ENCODE peak calls at places on chromosomes 6 and 20, in six cellular contexts. J, T, U, I, O and W are unnamed samples.

GRCh38 chr6:145067430-145067829 is 667.9 kb downstream of the EPM2A start:
- DNase-seq in T (no peak), I (no peak), O (peak), J (no peak), U (no peak), W (no peak)

GRCh38 chr20:37941332-37941731 is 38.4 kb downstream of the VSTM2L start:
- DNase-seq in T (no peak), O (no peak), J (no peak), I (peak), U (peak), W (peak)

GRCh38 chr6:143885116-143885515 is 20.8 kb downstream of the ZC2HC1B start:
- DNase-seq in U (no peak), O (no peak), I (no peak), T (no peak), J (no peak), W (peak)

GRCh38 chr20:10720550-10720949 is 46.8 kb upstream of the JAG1 start:
- DNase-seq in U (no peak), I (no peak), J (no peak), O (no peak), T (no peak), W (no peak)

GRCh38 chr6:41927253-41927652 is 6.0 kb downstream of the BYSL start:
- DNase-seq in I (no peak), T (no peak), O (no peak), U (no peak), J (no peak), W (no peak)

GRCh38 chr6:152981989-152982767 is 663 bp downstream of the FBXO5 start:
- DNase-seq in U (no peak), T (no peak), I (no peak), O (no peak), J (peak), W (peak)

GRCh38 chr6:163958646-163959045 is 544.1 kb downstream of the QKI start:
- DNase-seq in U (peak), J (no peak), T (peak), O (peak), I (no peak), W (peak)

GRCh38 chr6:41426438-41426851 is 91.0 kb downstream of the NCR2 start:
- DNase-seq in O (no peak), J (peak), U (no peak), I (no peak), T (peak), W (peak)

GRCh38 chr6:168344338-168344737 is 24.8 kb upstream of the DACT2 start:
- DNase-seq in T (no peak), U (no peak), J (no peak), O (no peak), I (no peak), W (no peak)

GRCh38 chr6:166258854-166259276 is 49.3 kb downstream of the PRR18 start:
- DNase-seq in I (no peak), O (no peak), U (no peak), T (peak), J (peak), W (no peak)

GRCh38 chr6:134288538-134289203 is 29.2 kb downstream of the SGK1 start:
- DNase-seq in J (no peak), I (no peak), O (peak), U (no peak), T (peak), W (no peak)

GRCh38 chr20:21739682-21740081 is 34.2 kb downstream of the PAX1 start:
- DNase-seq in J (no peak), O (no peak), U (no peak), I (no peak), T (no peak), W (peak)

GRCh38 chr6:151690768-151691562 is 116.5 kb upstream of the ESR1 start:
- DNase-seq in I (no peak), J (peak), U (no peak), O (peak), T (no peak), W (no peak)

GRCh38 chr20:57260065-57260958 is 6.1 kb downstream of the BMP7 start:
- DNase-seq in J (no peak), O (no peak), T (no peak), U (no peak), I (no peak), W (no peak)

GRCh38 chr6:121660277-121660676 is 224.8 kb downstream of the GJA1 start:
- DNase-seq in O (no peak), J (no peak), I (no peak), T (no peak), U (no peak), W (no peak)

GRCh38 chr6:40804905-40805304 is 217.7 kb upstream of the LRFN2 start:
- DNase-seq in I (no peak), U (no peak), O (no peak), T (no peak), J (peak), W (no peak)

GRCh38 chr6:132974122-132974521 is 159.8 kb downstream of the RPS12 start:
- DNase-seq in I (no peak), J (no peak), U (no peak), O (no peak), T (no peak), W (no peak)

GRCh38 chr6:26344658-26345057 is 20.3 kb upstream of the BTN3A2 start:
- DNase-seq in J (no peak), T (no peak), U (no peak), O (no peak), I (no peak), W (no peak)

GRCh38 chr6:26345832-26346231 is 19.2 kb upstream of the BTN3A2 start:
- DNase-seq in U (no peak), O (no peak), T (no peak), I (no peak), J (no peak), W (no peak)

GRCh38 chr6:26340066-26340465 is 24.9 kb upstream of the BTN3A2 start:
- DNase-seq in O (no peak), T (no peak), U (no peak), I (no peak), J (no peak), W (no peak)

GRCh38 chr6:26339612-26340011 is 25.4 kb upstream of the BTN3A2 start:
- DNase-seq in I (no peak), U (no peak), T (no peak), O (no peak), J (no peak), W (no peak)

DNA sequence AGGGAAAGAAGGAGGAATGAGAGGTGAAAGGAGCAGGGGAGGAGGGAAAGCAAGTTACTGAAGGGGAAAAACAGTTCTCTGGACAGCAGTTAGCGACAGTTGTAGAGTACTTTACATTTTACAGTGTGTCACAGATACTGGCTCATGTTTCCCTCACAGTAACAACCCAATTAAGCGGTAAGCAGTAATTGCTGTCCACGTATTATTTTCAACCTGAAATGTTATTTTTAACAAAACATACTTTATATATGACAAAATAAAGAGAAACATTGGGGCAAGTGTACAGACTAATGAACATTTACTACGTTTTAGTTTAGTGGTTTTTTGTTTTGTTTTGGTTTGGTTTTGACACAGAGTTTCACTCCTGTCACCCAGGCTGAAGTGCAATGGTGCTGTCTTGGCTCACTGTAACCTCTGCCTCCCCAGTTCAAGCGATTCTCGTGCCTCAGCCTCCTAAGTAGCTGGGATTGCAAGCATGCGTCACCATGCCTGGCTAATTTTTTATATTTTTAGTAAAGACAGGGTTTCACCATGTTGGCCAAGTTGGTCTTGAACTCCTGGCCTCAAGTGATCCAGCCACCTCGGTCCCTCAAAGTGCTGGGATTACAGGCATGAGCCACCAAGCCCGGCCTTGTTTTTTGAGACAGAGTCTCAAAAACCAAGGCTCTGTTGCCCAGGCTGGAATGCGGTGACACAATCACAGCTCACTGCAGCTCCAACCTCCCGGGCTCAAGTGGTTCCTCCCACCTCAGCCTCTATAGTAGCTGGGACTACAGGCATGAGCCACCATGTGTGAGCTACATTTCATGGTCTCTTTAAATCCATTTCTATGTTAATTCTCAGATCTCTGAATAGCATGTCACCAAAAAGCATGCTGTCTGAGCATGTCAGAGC is 22.6 kb upstream of the BTN3A2 start:
- DNase-seq in U (no peak), I (no peak), J (peak), O (peak), T (peak), W (peak)
- H3K4me3 ChIP-seq in U (no peak), I (no peak), J (peak), O (peak), T (peak), W (peak)

GRCh38 chr20:51768759-51769517 is 748 bp upstream of the ATP9A start:
- DNase-seq in T (no peak), O (no peak), U (no peak), J (no peak), I (no peak), W (no peak)

GRCh38 chr20:51767018-51767866 is 948 bp downstream of the ATP9A start:
- DNase-seq in J (peak), U (peak), I (peak), T (peak), O (peak), W (peak)

GRCh38 chr20:51769941-51770615 is 1.9 kb upstream of the ATP9A start:
- DNase-seq in T (no peak), J (no peak), O (peak), U (no peak), I (no peak), W (no peak)

GRCh38 chr20:51763965-51764602 is 4.1 kb downstream of the ATP9A start:
- DNase-seq in I (no peak), U (no peak), T (peak), J (no peak), O (peak), W (peak)

DNA sequence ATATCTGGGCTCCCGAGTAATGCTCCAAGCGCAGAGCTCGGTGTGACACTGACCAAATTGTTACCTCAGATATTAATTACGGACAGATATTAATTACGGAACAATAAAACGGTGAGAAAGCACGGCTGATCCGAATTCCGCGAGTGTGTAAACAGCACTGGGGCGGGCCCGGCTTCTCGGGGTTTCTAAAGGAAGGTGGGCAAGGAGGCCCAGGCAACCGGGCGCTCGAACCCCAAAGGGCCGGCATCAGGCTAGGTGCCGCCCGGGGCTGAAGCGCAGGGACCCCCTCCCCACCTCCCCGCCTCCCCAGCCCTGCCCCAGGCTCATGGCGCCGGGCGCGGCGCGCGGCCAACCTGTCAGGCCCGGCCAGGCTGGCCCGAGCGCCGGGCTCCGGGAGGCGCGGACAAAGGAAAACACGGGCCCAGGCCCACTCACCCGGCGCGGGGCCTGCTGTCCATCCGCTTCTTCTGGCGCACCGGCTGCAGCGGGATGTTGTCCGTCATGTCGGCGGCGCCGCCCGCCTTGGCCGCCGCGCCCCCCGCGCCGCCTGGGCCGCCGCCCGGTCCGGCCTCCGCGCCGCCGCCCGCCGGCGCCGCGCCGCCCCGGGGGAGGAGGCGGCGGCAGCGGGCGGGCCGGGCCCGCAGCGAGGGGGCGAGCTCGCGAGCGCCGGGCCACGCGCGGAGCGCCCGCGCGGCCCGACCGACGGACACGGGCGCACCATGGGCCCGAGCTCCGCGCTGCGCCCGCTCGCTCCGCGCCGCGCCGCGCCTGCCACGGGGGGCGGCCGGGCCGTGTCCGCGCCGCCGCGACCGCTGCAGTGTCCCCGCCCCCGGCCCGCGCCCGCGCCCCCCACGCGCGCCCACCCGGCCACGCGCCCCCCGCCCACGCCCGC is at the start of gene ATP9A:
- DNase-seq in O (peak), T (peak), J (no peak), U (peak), I (peak), W (peak)
- H3K4me3 ChIP-seq in O (peak), T (peak), J (peak), U (peak), I (peak), W (peak)

GRCh38 chr20:63102720-63103375 is 96.1 kb upstream of the BHLHE23 start:
- DNase-seq in U (no peak), I (peak), O (peak), T (peak), J (no peak), W (peak)

GRCh38 chr20:63100926-63101699 is 94.3 kb upstream of the BHLHE23 start:
- DNase-seq in J (no peak), O (no peak), I (peak), U (no peak), T (no peak), W (no peak)

GRCh38 chr20:63103402-63104311 is 96.9 kb upstream of the BHLHE23 start:
- DNase-seq in J (no peak), T (peak), O (peak), I (no peak), U (no peak), W (peak)

GRCh38 chr20:63100401-63100925 is 93.7 kb upstream of the BHLHE23 start:
- DNase-seq in I (peak), O (no peak), U (no peak), T (no peak), J (no peak), W (no peak)

DNA sequence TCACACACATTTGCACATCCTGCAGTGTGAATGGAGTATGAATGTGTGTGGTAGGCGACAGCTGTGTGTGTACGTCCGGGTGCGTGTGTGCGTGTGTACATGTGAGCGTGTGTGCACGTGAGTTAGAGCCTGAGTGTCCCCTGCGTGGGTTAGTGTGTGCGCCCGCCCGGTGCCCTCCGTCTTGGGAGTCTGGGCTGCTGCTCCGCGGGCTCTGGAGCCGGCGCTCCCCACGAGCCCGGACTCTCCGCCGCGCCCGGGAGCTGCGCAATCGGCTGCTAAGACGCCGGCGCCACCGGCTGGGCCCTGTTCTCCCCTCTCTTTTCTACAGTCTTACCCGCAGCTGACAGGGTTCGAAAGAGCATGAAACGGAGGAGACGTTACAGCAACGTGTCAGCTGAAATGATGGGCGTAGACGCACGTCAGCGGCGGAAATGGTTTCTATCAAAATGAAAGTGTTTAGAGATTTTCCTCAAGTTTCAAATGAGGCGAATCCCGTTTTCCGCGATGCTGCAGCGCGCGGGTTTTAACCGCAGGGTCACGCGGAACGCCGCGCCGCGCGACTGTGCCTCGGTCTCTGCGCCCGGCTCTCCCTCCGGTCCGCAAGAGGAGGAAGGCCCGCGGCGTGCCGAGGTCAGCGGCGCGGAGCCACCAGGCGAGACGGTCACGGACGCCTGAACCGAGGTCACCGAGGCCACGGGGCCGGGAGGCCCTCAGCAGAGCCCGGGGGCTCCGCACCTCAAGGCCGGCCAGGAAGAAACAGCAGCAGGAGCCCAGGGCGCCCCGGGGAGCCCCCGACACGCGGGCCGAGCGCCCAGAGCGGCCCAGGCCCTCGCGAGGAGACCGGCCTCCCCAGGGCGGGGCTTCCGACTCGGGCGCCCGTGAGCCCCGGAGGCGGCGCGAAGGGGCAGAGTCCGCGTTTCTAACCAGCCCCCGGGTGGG is 95.3 kb upstream of the BHLHE23 start:
- DNase-seq in I (peak), T (peak), J (no peak), O (peak), U (peak), W (peak)
- H3K4me3 ChIP-seq in I (peak), T (peak), J (no peak), O (peak), U (peak), W (peak)

GRCh38 chr6:17741507-17741906 is 34.8 kb upstream of the NUP153 start:
- DNase-seq in T (no peak), U (no peak), I (no peak), J (no peak), O (no peak), W (no peak)
- H3K4me3 ChIP-seq in T (no peak), U (no peak), I (no peak), J (no peak), O (no peak), W (no peak)

DNA sequence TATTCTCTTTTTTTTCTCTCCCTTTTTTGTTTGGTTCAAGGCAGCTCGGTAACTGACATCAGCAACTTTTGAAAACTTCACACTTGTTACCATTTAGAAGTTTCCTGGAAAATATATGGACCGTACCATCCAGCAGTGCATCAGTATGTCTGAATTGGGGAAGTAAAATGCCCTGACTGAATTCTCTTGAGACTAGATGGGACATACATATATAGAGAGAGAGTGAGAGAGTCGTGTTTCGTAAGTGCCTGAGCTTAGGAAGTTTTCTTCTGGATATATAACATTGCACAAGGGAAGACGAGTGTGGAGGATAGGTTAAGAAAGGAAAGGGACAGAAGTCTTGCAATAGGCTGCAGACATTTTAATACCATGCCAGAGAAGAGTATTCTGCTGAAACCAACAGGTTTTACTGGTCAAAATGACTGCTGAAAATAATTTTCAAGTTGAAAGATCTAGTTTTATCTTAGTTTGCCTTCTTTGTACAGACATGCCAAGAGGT is 10.6 kb downstream of the HEY2 start:
- DNase-seq in J (no peak), U (no peak), T (no peak), O (no peak), I (no peak), W (no peak)
- H3K4me3 ChIP-seq in J (no peak), U (no peak), T (no peak), O (no peak), I (peak), W (no peak)

GRCh38 chr6:147205690-147206600 is 1.7 kb downstream of the STXBP5 start:
- DNase-seq in U (no peak), T (peak), I (no peak), O (peak), J (no peak), W (no peak)
- H3K4me3 ChIP-seq in U (no peak), T (peak), I (peak), O (peak), J (peak), W (no peak)

GRCh38 chr20:23419657-23419994 is 1.7 kb downstream of the NAPB start:
- DNase-seq in O (no peak), T (no peak), U (no peak), I (no peak), J (no peak), W (no peak)
- H3K4me3 ChIP-seq in O (peak), T (peak), U (peak), I (peak), J (peak), W (no peak)